ENCODE peak calls at places on chromosome 1, in eight cellular contexts. One of them, this sample, is unnamed.

GRCh38 chr1:46809904-46810303 is 11.1 kb downstream of the CYP4B1 start:
- DNase-seq in H9: no peak
- DNase-seq in CD8-positive, alpha-beta memory T cell: no peak
- DNase-seq in tibial artery: no peak
- DNase-seq in RWPE1: no peak
- DNase-seq in uterus: no peak
- DNase-seq in right atrium auricular region: no peak
- DNase-seq in cardiac muscle cell: no peak
- DNase-seq in this sample: no peak

GRCh38 chr1:25760871-25761270 is 39.1 kb upstream of the SELENON start:
- DNase-seq in H9: no peak
- DNase-seq in CD8-positive, alpha-beta memory T cell: no peak
- DNase-seq in tibial artery: no peak
- DNase-seq in RWPE1: no peak
- DNase-seq in uterus: no peak
- DNase-seq in right atrium auricular region: no peak
- DNase-seq in cardiac muscle cell: no peak
- DNase-seq in this sample: no peak

GRCh38 chr1:94715311-94715710 is 104.8 kb upstream of the SLC44A3 start:
- DNase-seq in H9: no peak
- DNase-seq in CD8-positive, alpha-beta memory T cell: no peak
- DNase-seq in tibial artery: no peak
- DNase-seq in RWPE1: no peak
- DNase-seq in uterus: no peak
- DNase-seq in right atrium auricular region: no peak
- DNase-seq in cardiac muscle cell: no peak
- DNase-seq in this sample: peak

GRCh38 chr1:86846166-86846647 is 67.7 kb downstream of the SELENOF start:
- DNase-seq in H9: no peak
- DNase-seq in CD8-positive, alpha-beta memory T cell: no peak
- DNase-seq in tibial artery: no peak
- DNase-seq in RWPE1: peak
- DNase-seq in uterus: no peak
- DNase-seq in right atrium auricular region: no peak
- DNase-seq in cardiac muscle cell: peak
- DNase-seq in this sample: peak

GRCh38 chr1:230291731-230292620 is 134.2 kb downstream of the PGBD5 start:
- DNase-seq in H9: no peak
- DNase-seq in CD8-positive, alpha-beta memory T cell: no peak
- DNase-seq in tibial artery: peak
- DNase-seq in RWPE1: no peak
- DNase-seq in uterus: no peak
- DNase-seq in right atrium auricular region: no peak
- DNase-seq in cardiac muscle cell: no peak
- DNase-seq in this sample: no peak

GRCh38 chr1:232473900-232474299 is 156.0 kb downstream of the SIPA1L2 start:
- DNase-seq in H9: no peak
- DNase-seq in CD8-positive, alpha-beta memory T cell: no peak
- DNase-seq in tibial artery: no peak
- DNase-seq in RWPE1: no peak
- DNase-seq in uterus: no peak
- DNase-seq in right atrium auricular region: no peak
- DNase-seq in cardiac muscle cell: no peak
- DNase-seq in this sample: no peak

GRCh38 chr1:31010081-31010989 is 55.2 kb downstream of the PUM1 start:
- DNase-seq in H9: no peak
- DNase-seq in CD8-positive, alpha-beta memory T cell: no peak
- DNase-seq in tibial artery: no peak
- DNase-seq in RWPE1: no peak
- DNase-seq in uterus: no peak
- DNase-seq in right atrium auricular region: no peak
- DNase-seq in cardiac muscle cell: no peak
- DNase-seq in this sample: no peak

GRCh38 chr1:21240706-21241105 is 49.6 kb downstream of the ECE1 start:
- DNase-seq in H9: no peak
- DNase-seq in CD8-positive, alpha-beta memory T cell: no peak
- DNase-seq in tibial artery: no peak
- DNase-seq in RWPE1: no peak
- DNase-seq in uterus: no peak
- DNase-seq in right atrium auricular region: no peak
- DNase-seq in cardiac muscle cell: no peak
- DNase-seq in this sample: no peak

GRCh38 chr1:12282142-12282541 is 52.3 kb downstream of the VPS13D start:
- DNase-seq in H9: no peak
- DNase-seq in CD8-positive, alpha-beta memory T cell: no peak
- DNase-seq in tibial artery: no peak
- DNase-seq in RWPE1: no peak
- DNase-seq in uterus: no peak
- DNase-seq in right atrium auricular region: no peak
- DNase-seq in cardiac muscle cell: no peak
- DNase-seq in this sample: no peak

GRCh38 chr1:12284486-12284885 is 54.7 kb downstream of the VPS13D start:
- DNase-seq in H9: no peak
- DNase-seq in CD8-positive, alpha-beta memory T cell: no peak
- DNase-seq in tibial artery: no peak
- DNase-seq in RWPE1: peak
- DNase-seq in uterus: no peak
- DNase-seq in right atrium auricular region: no peak
- DNase-seq in cardiac muscle cell: no peak
- DNase-seq in this sample: no peak

GRCh38 chr1:12287869-12288268 is 58.0 kb downstream of the VPS13D start:
- DNase-seq in H9: no peak
- DNase-seq in CD8-positive, alpha-beta memory T cell: no peak
- DNase-seq in tibial artery: no peak
- DNase-seq in RWPE1: no peak
- DNase-seq in uterus: no peak
- DNase-seq in right atrium auricular region: no peak
- DNase-seq in cardiac muscle cell: no peak
- DNase-seq in this sample: no peak

GRCh38 chr1:12290828-12291227 is 61.0 kb downstream of the VPS13D start:
- DNase-seq in H9: no peak
- DNase-seq in CD8-positive, alpha-beta memory T cell: no peak
- DNase-seq in tibial artery: no peak
- DNase-seq in RWPE1: no peak
- DNase-seq in uterus: no peak
- DNase-seq in right atrium auricular region: no peak
- DNase-seq in cardiac muscle cell: no peak
- DNase-seq in this sample: no peak

GRCh38 chr1:12285496-12286143 is 55.8 kb downstream of the VPS13D start:
- DNase-seq in H9: no peak
- DNase-seq in CD8-positive, alpha-beta memory T cell: no peak
- DNase-seq in tibial artery: no peak
- DNase-seq in RWPE1: no peak
- DNase-seq in uterus: no peak
- DNase-seq in right atrium auricular region: no peak
- DNase-seq in cardiac muscle cell: peak
- DNase-seq in this sample: no peak
- H3K27ac ChIP-seq in H9: no peak
- H3K27ac ChIP-seq in CD8-positive, alpha-beta memory T cell: no peak
- H3K27ac ChIP-seq in tibial artery: no peak
- H3K27ac ChIP-seq in RWPE1: no peak
- H3K27ac ChIP-seq in uterus: no peak
- H3K27ac ChIP-seq in right atrium auricular region: no peak
- H3K27ac ChIP-seq in cardiac muscle cell: no peak
- H3K27ac ChIP-seq in this sample: no peak

DNA sequence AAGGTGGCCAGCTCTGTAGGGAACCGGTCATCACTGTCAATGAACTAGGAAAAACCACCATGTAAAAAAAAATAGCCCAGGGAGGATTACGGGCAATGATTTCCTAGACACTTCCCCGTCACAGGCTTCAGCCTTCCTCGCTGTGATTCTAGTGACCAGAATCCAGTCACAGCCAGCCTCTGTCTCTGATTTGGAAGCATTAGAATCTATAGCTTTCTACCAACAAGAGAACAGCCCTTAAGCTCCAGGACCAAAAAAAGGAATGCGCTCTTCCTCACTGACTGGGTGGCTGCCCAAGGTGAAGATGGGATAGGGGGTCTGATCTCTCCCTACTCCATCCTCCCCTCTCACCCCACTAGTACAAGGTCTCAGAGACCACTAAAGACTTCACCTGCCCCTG is 67.2 kb downstream of the TEX35 start:
- DNase-seq in H9: no peak
- DNase-seq in CD8-positive, alpha-beta memory T cell: no peak
- DNase-seq in tibial artery: no peak
- DNase-seq in RWPE1: no peak
- DNase-seq in uterus: no peak
- DNase-seq in right atrium auricular region: no peak
- DNase-seq in cardiac muscle cell: no peak
- DNase-seq in this sample: no peak
- H3K27ac ChIP-seq in H9: no peak
- H3K27ac ChIP-seq in CD8-positive, alpha-beta memory T cell: no peak
- H3K27ac ChIP-seq in tibial artery: no peak
- H3K27ac ChIP-seq in RWPE1: no peak
- H3K27ac ChIP-seq in uterus: no peak
- H3K27ac ChIP-seq in right atrium auricular region: no peak
- H3K27ac ChIP-seq in cardiac muscle cell: no peak
- H3K27ac ChIP-seq in this sample: no peak

DNA sequence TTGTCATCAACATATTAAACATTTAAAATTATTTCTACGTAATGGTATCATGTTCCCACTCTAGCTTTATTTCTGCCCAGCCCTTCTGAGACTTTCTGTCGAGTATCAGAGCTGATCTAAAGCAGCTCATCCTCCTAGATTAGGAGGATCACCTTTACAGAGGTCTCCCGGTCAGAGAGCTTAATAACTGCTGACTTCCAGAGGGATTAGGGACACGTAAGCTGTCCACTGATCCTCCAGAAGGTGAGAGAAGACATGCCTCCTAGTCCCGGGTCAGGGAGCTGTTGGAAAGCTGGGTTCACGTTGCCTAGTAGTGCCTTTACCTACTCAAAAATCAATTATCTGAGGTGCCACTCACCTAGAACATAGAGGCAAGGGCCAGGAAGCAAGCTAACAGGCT is 31.2 kb upstream of the NADK start:
- DNase-seq in H9: no peak
- DNase-seq in CD8-positive, alpha-beta memory T cell: no peak
- DNase-seq in tibial artery: no peak
- DNase-seq in RWPE1: no peak
- DNase-seq in uterus: no peak
- DNase-seq in right atrium auricular region: no peak
- DNase-seq in cardiac muscle cell: no peak
- DNase-seq in this sample: no peak
- H3K27ac ChIP-seq in H9: no peak
- H3K27ac ChIP-seq in CD8-positive, alpha-beta memory T cell: no peak
- H3K27ac ChIP-seq in tibial artery: no peak
- H3K27ac ChIP-seq in RWPE1: peak
- H3K27ac ChIP-seq in uterus: no peak
- H3K27ac ChIP-seq in right atrium auricular region: no peak
- H3K27ac ChIP-seq in cardiac muscle cell: peak
- H3K27ac ChIP-seq in this sample: no peak

GRCh38 chr1:235802901-235803423 is 63.7 kb downstream of the LYST start:
- DNase-seq in H9: no peak
- DNase-seq in CD8-positive, alpha-beta memory T cell: no peak
- DNase-seq in tibial artery: no peak
- DNase-seq in RWPE1: no peak
- DNase-seq in uterus: no peak
- DNase-seq in right atrium auricular region: no peak
- DNase-seq in cardiac muscle cell: no peak
- DNase-seq in this sample: no peak
- H3K27ac ChIP-seq in H9: no peak
- H3K27ac ChIP-seq in CD8-positive, alpha-beta memory T cell: no peak
- H3K27ac ChIP-seq in tibial artery: no peak
- H3K27ac ChIP-seq in RWPE1: no peak
- H3K27ac ChIP-seq in uterus: no peak
- H3K27ac ChIP-seq in right atrium auricular region: no peak
- H3K27ac ChIP-seq in cardiac muscle cell: no peak
- H3K27ac ChIP-seq in this sample: no peak

GRCh38 chr1:59971464-59971911 is 44.9 kb upstream of the CYP2J2 start:
- DNase-seq in H9: peak
- DNase-seq in CD8-positive, alpha-beta memory T cell: no peak
- DNase-seq in tibial artery: peak
- DNase-seq in RWPE1: peak
- DNase-seq in uterus: peak
- DNase-seq in right atrium auricular region: peak
- DNase-seq in cardiac muscle cell: peak
- DNase-seq in this sample: peak

GRCh38 chr1:59967780-59968179 is 41.2 kb upstream of the CYP2J2 start:
- DNase-seq in H9: no peak
- DNase-seq in CD8-positive, alpha-beta memory T cell: no peak
- DNase-seq in tibial artery: no peak
- DNase-seq in RWPE1: no peak
- DNase-seq in uterus: no peak
- DNase-seq in right atrium auricular region: no peak
- DNase-seq in cardiac muscle cell: no peak
- DNase-seq in this sample: no peak

GRCh38 chr1:59972216-59972924 is 45.8 kb upstream of the CYP2J2 start:
- DNase-seq in H9: no peak
- DNase-seq in CD8-positive, alpha-beta memory T cell: no peak
- DNase-seq in tibial artery: no peak
- DNase-seq in RWPE1: no peak
- DNase-seq in uterus: no peak
- DNase-seq in right atrium auricular region: no peak
- DNase-seq in cardiac muscle cell: no peak
- DNase-seq in this sample: no peak

GRCh38 chr1:59967141-59967697 is 40.6 kb upstream of the CYP2J2 start:
- DNase-seq in H9: no peak
- DNase-seq in CD8-positive, alpha-beta memory T cell: no peak
- DNase-seq in tibial artery: no peak
- DNase-seq in RWPE1: no peak
- DNase-seq in uterus: no peak
- DNase-seq in right atrium auricular region: no peak
- DNase-seq in cardiac muscle cell: peak
- DNase-seq in this sample: no peak
- H3K27ac ChIP-seq in H9: no peak
- H3K27ac ChIP-seq in CD8-positive, alpha-beta memory T cell: no peak
- H3K27ac ChIP-seq in tibial artery: no peak
- H3K27ac ChIP-seq in RWPE1: no peak
- H3K27ac ChIP-seq in uterus: no peak
- H3K27ac ChIP-seq in right atrium auricular region: no peak
- H3K27ac ChIP-seq in cardiac muscle cell: peak
- H3K27ac ChIP-seq in this sample: no peak